ENCODE peak calls at places on chromosomes 3 and 15, in six cellular contexts. V is amniotic stem cell, C is skeletal muscle cell, P is heart left ventricle, U is kidney tubule cell, N is mesenchymal stem cell. Y is an unnamed sample.

GRCh38 chr3:62242846-62243245 is 130.5 kb downstream of the FEZF2 start:
- DNase-seq in V (no peak), C (no peak), P (no peak), U (no peak), N (no peak), Y (no peak)

GRCh38 chr15:72313881-72314280 is 6.1 kb downstream of the CELF6 start:
- DNase-seq in V (no peak), C (no peak), P (no peak), U (no peak), N (no peak), Y (no peak)

GRCh38 chr3:8482960-8483665 is 18.5 kb upstream of the LMCD1 start:
- DNase-seq in V (peak), C (peak), P (peak), U (peak), N (peak), Y (peak)

GRCh38 chr3:76859596-76859995 is 180.3 kb upstream of the ROBO2 start:
- DNase-seq in V (no peak), C (no peak), P (no peak), U (peak), N (peak), Y (no peak)

GRCh38 chr3:64985072-64985471 is 297.3 kb upstream of the ADAMTS9 start:
- DNase-seq in V (no peak), C (no peak), P (no peak), U (no peak), N (peak), Y (no peak)

GRCh38 chr3:169846458-169847193 is 23.1 kb downstream of the LRRC31 start:
- DNase-seq in V (peak), C (peak), P (no peak), U (peak), N (peak), Y (peak)

GRCh38 chr3:133928136-133928893 is 32.6 kb upstream of the RAB6B start:
- DNase-seq in V (no peak), C (no peak), P (no peak), U (no peak), N (no peak), Y (no peak)

GRCh38 chr3:65425880-65426279 is 612.8 kb downstream of the MAGI1 start:
- DNase-seq in V (no peak), C (no peak), P (no peak), U (peak), N (peak), Y (peak)

GRCh38 chr15:68203956-68204355 is 1.2 kb downstream of the CALML4 start:
- DNase-seq in V (no peak), C (no peak), P (no peak), U (no peak), N (no peak), Y (no peak)

GRCh38 chr15:91751611-91752010 is 101.9 kb upstream of the SLCO3A1 start:
- DNase-seq in V (no peak), C (no peak), P (no peak), U (no peak), N (no peak), Y (no peak)

GRCh38 chr15:94186770-94187331 is 44.5 kb upstream of the MCTP2 start:
- DNase-seq in V (no peak), C (no peak), P (no peak), U (no peak), N (no peak), Y (no peak)

GRCh38 chr3:52848617-52849016 is 13.8 kb upstream of the MUSTN1 start:
- DNase-seq in V (peak), C (peak), P (peak), U (peak), N (peak), Y (peak)

GRCh38 chr15:73927003-73927475 is 777 bp downstream of the LOXL1 start:
- DNase-seq in V (no peak), C (no peak), P (peak), U (peak), N (peak), Y (no peak)

GRCh38 chr3:18747383-18747782 is 322.2 kb upstream of the SATB1 start:
- DNase-seq in V (no peak), C (no peak), P (peak), U (no peak), N (no peak), Y (no peak)

GRCh38 chr3:194961555-194961954 is 275.9 kb downstream of the FAM43A start:
- DNase-seq in V (no peak), C (no peak), P (no peak), U (no peak), N (no peak), Y (no peak)

GRCh38 chr15:95085056-95085455 is 853.7 kb downstream of the MCTP2 start:
- DNase-seq in V (no peak), C (peak), P (no peak), U (peak), N (peak), Y (no peak)

GRCh38 chr3:45890405-45890804 is 4.1 kb downstream of the CCR9 start:
- DNase-seq in V (no peak), C (no peak), P (no peak), U (peak), N (no peak), Y (no peak)

GRCh38 chr15:38414351-38414750 is 39.6 kb upstream of the FAM98B start:
- DNase-seq in V (peak), C (peak), P (peak), U (peak), N (peak), Y (peak)

GRCh38 chr15:82545478-82545877 is 5.2 kb upstream of the RPS17 start:
- DNase-seq in V (no peak), C (no peak), P (no peak), U (no peak), N (no peak), Y (no peak)

GRCh38 chr3:67362686-67363085 is 291.7 kb downstream of the SUCLG2 start:
- DNase-seq in V (no peak), C (no peak), P (no peak), U (peak), N (no peak), Y (no peak)

GRCh38 chr3:184239710-184240109 is 9.1 kb downstream of the ALG3 start:
- DNase-seq in V (no peak), C (no peak), P (no peak), U (no peak), N (no peak), Y (no peak)

GRCh38 chr3:53700441-53700840 is 145.8 kb downstream of the CHDH start:
- DNase-seq in V (no peak), C (no peak), P (no peak), U (no peak), N (no peak), Y (no peak)

GRCh38 chr3:132135628-132136333 is 101.0 kb upstream of the CPNE4 start:
- DNase-seq in V (peak), C (peak), P (no peak), U (peak), N (peak), Y (peak)

GRCh38 chr15:63530235-63530634 is 25.8 kb downstream of the USP3 start:
- DNase-seq in V (no peak), C (no peak), P (no peak), U (no peak), N (no peak), Y (no peak)

GRCh38 chr3:20646425-20646824 is 460.4 kb upstream of the SGO1 start:
- DNase-seq in V (no peak), C (no peak), P (no peak), U (no peak), N (no peak), Y (no peak)

GRCh38 chr15:85722789-85723188 is 71.9 kb downstream of the KLHL25 start:
- DNase-seq in V (no peak), C (no peak), P (no peak), U (no peak), N (no peak), Y (no peak)

GRCh38 chr15:71697236-71697635 is 113.1 kb upstream of the NR2E3 start:
- DNase-seq in V (no peak), C (no peak), P (no peak), U (no peak), N (no peak), Y (no peak)

GRCh38 chr3:137052298-137052697 is 94.5 kb downstream of the IL20RB start:
- DNase-seq in V (no peak), C (no peak), P (no peak), U (no peak), N (no peak), Y (no peak)

GRCh38 chr3:13557417-13557816 is 8.5 kb downstream of the FBLN2 start:
- DNase-seq in V (no peak), C (no peak), P (no peak), U (no peak), N (no peak), Y (no peak)

GRCh38 chr3:175432338-175433025 is 573.3 kb downstream of the NAALADL2 start:
- DNase-seq in V (no peak), C (peak), P (no peak), U (peak), N (peak), Y (no peak)

GRCh38 chr3:177421176-177421782 is 224.0 kb upstream of the TBL1XR1 start:
- DNase-seq in V (no peak), C (no peak), P (no peak), U (no peak), N (no peak), Y (no peak)

GRCh38 chr3:39106281-39107055 is 959 bp downstream of the GORASP1 start:
- DNase-seq in V (no peak), C (no peak), P (no peak), U (peak), N (peak), Y (peak)

GRCh38 chr3:99562138-99562537 is 76.3 kb upstream of the COL8A1 start:
- DNase-seq in V (no peak), C (no peak), P (no peak), U (peak), N (peak), Y (no peak)